ENCODE peak calls at places on chromosome 14, in five cellular contexts. I is HepG2, L is A549, N is IMR-90, T is SK-N-SH. W is an unnamed sample.
A peak's percentile ranks its signal among the peaks of the same experiment; 100 is the strongest.

GRCh38 chr14:64069634-64070359 is 217.0 kb downstream of the SYNE2 start:
- DNase-seq in I (no peak), N (no peak), L (no peak), T (no peak), W (no peak)

GRCh38 chr14:104359969-104360442 is 219.6 kb upstream of the C14orf180 start:
- DNase-seq in L (no peak), T (peak; percentile 24), N (no peak), I (no peak), W (no peak)

GRCh38 chr14:23801766-23802165 is 151.8 kb upstream of the DHRS4 start:
- DNase-seq in T (no peak), I (no peak), N (no peak), L (no peak), W (no peak)

GRCh38 chr14:104881369-104881979 is 16.4 kb downstream of the CEP170B start:
- DNase-seq in I (no peak), T (peak; percentile 75), L (no peak), N (no peak), W (no peak)

GRCh38 chr14:24013654-24014514 is 25.2 kb downstream of the DHRS4L2 start:
- DNase-seq in N (peak; percentile 71), T (peak; percentile 78), L (peak; percentile 77), I (peak; percentile 92), W (peak; percentile 28)

GRCh38 chr14:65095633-65096205 is 6.6 kb downstream of the MAX start:
- DNase-seq in I (no peak), T (no peak), N (peak; percentile 74), L (no peak), W (no peak)

GRCh38 chr14:35285168-35285990 is 6.8 kb upstream of the PSMA6 start:
- DNase-seq in L (no peak), I (no peak), N (peak; percentile 8), T (no peak), W (no peak)

GRCh38 chr14:73887116-73887490 is 444 bp downstream of the ZNF410 start:
- DNase-seq in I (peak; percentile 25), N (peak; percentile 27), L (no peak), T (no peak), W (no peak)

GRCh38 chr14:95098984-95099599 is 58.2 kb downstream of the DICER1 start:
- DNase-seq in L (peak; percentile 82), T (peak; percentile 45), N (peak; percentile 55), I (peak; percentile 22), W (peak; percentile 55)

GRCh38 chr14:21026251-21026987 is 1.6 kb upstream of the NDRG2 start:
- DNase-seq in T (no peak), I (no peak), N (no peak), L (no peak), W (no peak)

GRCh38 chr14:81348086-81348485 is 52.0 kb downstream of the STON2 start:
- DNase-seq in T (no peak), L (no peak), N (no peak), I (no peak), W (no peak)

GRCh38 chr14:106530423-106531107 is 1004.2 kb downstream of the TMEM121 start:
- DNase-seq in T (no peak), L (peak; percentile 42), N (no peak), I (peak; percentile 5), W (no peak)

GRCh38 chr14:89240414-89240813 is 176.6 kb downstream of the FOXN3 start:
- DNase-seq in N (peak; percentile 87), L (no peak), I (no peak), T (no peak), W (no peak)

GRCh38 chr14:85508863-85509262 is 21.1 kb upstream of the FLRT2 start:
- DNase-seq in T (no peak), I (no peak), L (no peak), N (no peak), W (no peak)

GRCh38 chr14:91383439-91383838 is 34.2 kb downstream of the CCDC88C start:
- DNase-seq in N (no peak), L (no peak), T (no peak), I (no peak), W (peak; percentile 48)

GRCh38 chr14:75662966-75663365 is 1.9 kb downstream of the TTLL5 start:
- DNase-seq in I (no peak), N (no peak), L (no peak), T (no peak), W (no peak)

GRCh38 chr14:70808023-70808401 is 1.3 kb downstream of the MAP3K9 start:
- DNase-seq in L (peak; percentile 71), T (peak; percentile 54), N (no peak), I (peak; percentile 47), W (peak; percentile 52)

GRCh38 chr14:25048170-25049126 is 1.5 kb downstream of the STXBP6 start:
- DNase-seq in T (no peak), I (no peak), N (peak; percentile 86), L (no peak), W (no peak)

GRCh38 chr14:25052385-25052784 is 2.4 kb upstream of the STXBP6 start:
- DNase-seq in T (no peak), I (no peak), L (no peak), N (no peak), W (no peak)

GRCh38 chr14:25050494-25051170 is 685 bp upstream of the STXBP6 start:
- DNase-seq in T (no peak), L (no peak), N (peak; percentile 82), I (no peak), W (no peak)

GRCh38 chr14:25049127-25049558 is 804 bp downstream of the STXBP6 start:
- DNase-seq in T (peak; percentile 9), I (no peak), L (no peak), N (no peak), W (no peak)

DNA sequence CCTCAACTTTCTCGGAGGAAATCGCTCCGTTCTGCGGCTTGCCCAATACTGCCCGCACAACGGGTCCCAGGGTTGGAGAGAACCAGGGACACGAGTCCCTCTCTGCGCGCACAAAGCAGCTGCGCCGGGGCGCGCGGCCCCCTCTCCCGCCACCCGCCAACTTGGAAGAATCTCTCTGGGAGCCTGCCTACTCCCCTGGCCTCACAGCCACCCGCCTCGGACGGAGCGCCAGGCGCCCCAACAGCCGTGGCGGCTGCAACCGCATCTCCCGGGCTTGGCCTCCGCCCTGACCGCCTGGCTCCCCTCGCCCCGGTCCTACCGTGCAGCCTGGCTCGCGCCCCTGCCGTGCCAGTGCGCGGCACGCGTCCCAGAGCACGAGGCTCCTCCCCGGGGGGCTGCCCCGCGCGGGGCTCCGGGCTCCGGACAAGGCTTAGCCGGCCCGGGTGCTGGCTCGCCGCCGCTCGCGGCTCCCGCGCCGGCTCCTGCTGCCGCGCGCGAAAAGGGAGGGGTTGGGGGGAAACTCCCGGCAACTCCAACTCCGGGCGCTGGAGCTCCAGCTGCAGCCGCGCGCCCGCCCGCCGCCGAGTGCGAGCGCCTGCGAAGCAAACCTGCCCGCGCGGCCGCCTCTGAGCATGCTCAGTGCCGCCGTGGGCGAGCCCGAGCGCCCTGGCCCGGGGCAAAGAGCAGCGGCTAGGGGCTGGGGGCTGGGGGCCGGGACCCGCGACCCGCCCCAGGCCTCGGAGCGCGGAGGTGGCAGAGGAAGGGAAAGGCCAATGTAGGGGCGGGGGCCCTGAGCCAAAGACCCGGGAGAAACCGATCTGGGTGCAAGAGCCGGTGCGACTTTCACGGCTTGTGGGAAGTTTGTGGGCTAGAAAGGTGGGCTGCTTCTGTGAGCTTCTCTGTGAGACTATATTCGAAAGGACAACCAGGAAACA is at the start of gene STXBP6:
- DNase-seq in L (peak; percentile 35), T (peak; percentile 37), I (peak; percentile 65), N (peak; percentile 65), W (peak; percentile 74)
- TF ChIP-seq USF2 in L (no peak), T (no peak), I (no peak), N (no peak), W (no peak)

GRCh38 chr14:59254911-59255545 is 66.6 kb downstream of the DAAM1 start:
- DNase-seq in I (no peak), N (peak; percentile 30), L (no peak), T (peak; percentile 12), W (no peak)
- TF ChIP-seq USF2 in I (no peak), N (no peak), L (no peak), T (no peak), W (no peak)

GRCh38 chr14:52078721-52079120 is 9.9 kb upstream of the NID2 start:
- DNase-seq in L (no peak), N (no peak), I (no peak), T (no peak), W (no peak)
- TF ChIP-seq USF2 in L (no peak), N (no peak), I (no peak), T (no peak), W (no peak)

GRCh38 chr14:92462568-92462967 is 51.0 kb upstream of the RIN3 start:
- DNase-seq in T (no peak), N (no peak), I (no peak), L (no peak), W (no peak)
- TF ChIP-seq USF2 in T (no peak), N (no peak), I (no peak), L (no peak), W (no peak)

GRCh38 chr14:93050761-93051160 is 65.0 kb downstream of the ITPK1 start:
- DNase-seq in I (no peak), N (no peak), T (no peak), L (no peak), W (no peak)
- TF ChIP-seq USF2 in I (no peak), N (no peak), T (no peak), L (no peak), W (no peak)

GRCh38 chr14:101583709-101584048 is 22.4 kb downstream of the DIO3 start:
- DNase-seq in L (no peak), T (no peak), N (no peak), I (no peak), W (no peak)

GRCh38 chr14:101583006-101583708 is 21.9 kb downstream of the DIO3 start:
- DNase-seq in N (no peak), I (no peak), L (no peak), T (no peak), W (no peak)

GRCh38 chr14:101582294-101582693 is 21.0 kb downstream of the DIO3 start:
- DNase-seq in L (no peak), T (no peak), N (no peak), I (no peak), W (no peak)

GRCh38 chr14:101585211-101585610 is 23.9 kb downstream of the DIO3 start:
- DNase-seq in I (no peak), N (no peak), L (no peak), T (no peak), W (no peak)

GRCh38 chr14:101584049-101584859 is 23.0 kb downstream of the DIO3 start:
- DNase-seq in I (no peak), T (peak; percentile 94), N (no peak), L (no peak), W (no peak)
- TF ChIP-seq USF2 in I (no peak), T (peak; percentile 17), N (no peak), L (peak; percentile 32), W (peak; percentile 68)

W was measured in WTC11.